ENCODE peak calls at places on chromosome 17, in seven cellular contexts. I is SK-N-SH, P is HCT116, Y is K562, Q is GM12878, S is H1, C is HepG2. W is an unnamed sample.

GRCh38 chr17:58383892-58384462 is 32.0 kb upstream of the SUPT4H1 start:
- DNase-seq in P (no peak), C (peak), Y (no peak), Q (no peak), S (no peak), I (no peak), W (no peak)

GRCh38 chr17:61065263-61065773 is 334.3 kb upstream of the TBX2 start:
- DNase-seq in S (no peak), Q (no peak), Y (no peak), C (peak), P (no peak), I (peak), W (no peak)

GRCh38 chr17:19787733-19788357 is 39.7 kb upstream of the ALDH3A1 start:
- DNase-seq in Y (no peak), C (no peak), S (no peak), P (no peak), Q (no peak), I (no peak), W (no peak)

GRCh38 chr17:5264930-5265329 is 17.2 kb upstream of the RABEP1 start:
- DNase-seq in C (no peak), Y (no peak), I (no peak), P (no peak), Q (no peak), S (no peak), W (peak)

GRCh38 chr17:59842901-59843652 is 49.7 kb downstream of the TUBD1 start:
- DNase-seq in C (peak), S (no peak), Y (no peak), I (no peak), P (peak), Q (peak), W (peak)

GRCh38 chr17:17403899-17404576 is 72.8 kb upstream of the MED9 start:
- DNase-seq in C (no peak), I (peak), Q (no peak), P (no peak), S (no peak), Y (no peak), W (no peak)

GRCh38 chr17:57881143-57881542 is 31.3 kb upstream of the MRPS23 start:
- DNase-seq in Q (no peak), C (no peak), P (no peak), I (no peak), S (no peak), Y (no peak), W (no peak)

GRCh38 chr17:67218385-67218950 is 26.5 kb downstream of the HELZ start:
- DNase-seq in P (no peak), Q (no peak), Y (no peak), S (no peak), C (no peak), I (no peak), W (no peak)

GRCh38 chr17:21019976-21020575 is 22.7 kb downstream of the USP22 start:
- DNase-seq in Q (no peak), P (no peak), S (no peak), Y (no peak), C (no peak), I (peak), W (peak)

GRCh38 chr17:74860999-74861553 is 1.4 kb upstream of the GRIN2C start:
- DNase-seq in Q (no peak), S (no peak), I (peak), P (no peak), Y (no peak), C (no peak), W (no peak)

GRCh38 chr17:29584452-29585079 is 4.9 kb downstream of the GIT1 start:
- DNase-seq in S (no peak), Y (no peak), C (no peak), I (peak), Q (no peak), P (no peak), W (no peak)

GRCh38 chr17:20216853-20217252 is 207.7 kb downstream of the SPECC1 start:
- DNase-seq in S (no peak), Q (no peak), Y (no peak), C (no peak), P (no peak), I (no peak), W (no peak)

GRCh38 chr17:57114085-57114673 is 29.1 kb downstream of the AKAP1 start:
- DNase-seq in S (peak), P (no peak), C (peak), Q (no peak), Y (peak), I (peak), W (peak)

GRCh38 chr17:42347198-42347597 is 41.0 kb downstream of the STAT3 start:
- DNase-seq in I (peak), S (no peak), Q (no peak), P (peak), Y (no peak), C (no peak), W (no peak)

GRCh38 chr17:50547035-50547735 is at the start of gene SPATA20:
- DNase-seq in P (peak), I (peak), Y (peak), C (peak), Q (peak), S (peak), W (peak)

GRCh38 chr17:48878920-48879898 is 13.4 kb upstream of the ATP5MC1 start:
- DNase-seq in I (peak), Q (peak), S (no peak), P (peak), C (peak), Y (peak), W (peak)

GRCh38 chr17:39150795-39151679 is at the start of gene PLXDC1:
- DNase-seq in Q (no peak), S (no peak), I (peak), P (no peak), C (no peak), Y (peak), W (no peak)

GRCh38 chr17:20313306-20313705 is 154.0 kb downstream of the LGALS9B start:
- DNase-seq in Q (no peak), I (no peak), C (no peak), Y (no peak), S (no peak), P (no peak), W (no peak)

GRCh38 chr17:64107517-64108235 is 22.3 kb downstream of the ERN1 start:
- DNase-seq in P (no peak), S (no peak), Q (no peak), Y (no peak), I (no peak), C (peak), W (no peak)

GRCh38 chr17:40019140-40019991 is 4.1 kb downstream of the CSF3 start:
- DNase-seq in S (no peak), P (no peak), Y (no peak), I (peak), Q (no peak), C (no peak), W (no peak)

GRCh38 chr17:16439303-16439791 is 24.0 kb downstream of the TRPV2 start:
- DNase-seq in P (no peak), C (no peak), Y (peak), S (no peak), Q (no peak), I (no peak), W (no peak)

DNA sequence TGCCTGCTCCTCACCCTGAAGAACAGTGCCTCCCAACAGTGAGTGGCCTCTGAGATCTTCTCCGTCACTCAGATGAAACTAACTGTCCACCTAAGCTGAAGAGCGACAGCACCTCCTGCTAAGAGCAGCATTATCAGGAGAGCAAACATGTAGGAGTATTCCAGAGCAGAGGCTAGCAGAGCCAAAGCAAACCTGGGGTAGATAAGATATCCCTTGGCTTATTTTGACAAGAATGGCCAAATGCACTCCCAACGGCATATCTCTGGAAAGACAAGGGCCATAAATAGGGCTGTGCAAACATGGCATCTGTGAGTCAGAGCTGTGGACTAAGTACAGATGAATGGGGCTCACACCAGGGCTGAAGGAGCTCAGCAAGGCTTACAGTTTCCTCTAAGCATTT is 96.3 kb downstream of the NDEL1 start:
- DNase-seq in Q (no peak), C (peak), S (no peak), Y (peak), I (no peak), P (no peak), W (no peak)
- TF ChIP-seq JUND in Q (no peak), C (peak), S (no peak), Y (peak), I (no peak), P (no peak), W (no peak)

GRCh38 chr17:2061441-2061797 is 6.5 kb downstream of the HIC1 start:
- DNase-seq in C (no peak), Q (no peak), P (no peak), I (no peak), Y (no peak), S (no peak), W (no peak)
- TF ChIP-seq JUND in C (no peak), Q (no peak), P (no peak), I (no peak), Y (no peak), S (no peak), W (no peak)

GRCh38 chr17:13157656-13158055 is 139.8 kb upstream of the ELAC2 start:
- DNase-seq in C (no peak), Q (no peak), I (no peak), S (no peak), P (no peak), Y (no peak), W (no peak)
- TF ChIP-seq JUND in C (no peak), Q (no peak), I (no peak), S (no peak), P (no peak), Y (no peak), W (no peak)

DNA sequence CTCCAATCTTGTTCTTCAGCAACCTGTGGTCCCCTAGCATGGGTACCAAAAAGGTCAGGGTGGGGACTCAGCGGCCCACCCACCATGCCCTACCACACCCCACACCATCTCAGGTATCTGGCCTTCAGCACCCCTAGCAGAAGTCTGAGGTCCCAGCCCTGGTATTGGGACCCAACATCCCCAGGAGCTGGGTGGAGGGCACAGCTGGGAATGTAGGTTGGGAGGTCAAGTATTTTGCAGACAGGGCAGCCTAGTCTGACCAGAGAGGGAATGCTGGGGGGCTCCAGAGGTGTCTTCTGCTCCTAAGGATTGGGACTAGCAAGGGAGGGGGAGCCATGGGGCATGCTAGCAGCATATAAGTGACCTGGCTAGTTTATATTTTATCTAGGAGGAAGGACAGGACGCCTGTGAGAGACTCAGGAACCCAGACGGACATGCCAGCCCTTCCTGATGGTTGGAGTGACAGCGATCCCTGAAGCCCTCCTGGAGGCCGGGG is 822 bp upstream of the ADAM11 start:
- DNase-seq in S (no peak), C (no peak), I (no peak), Y (no peak), P (no peak), Q (no peak), W (no peak)
- TF ChIP-seq JUND in S (no peak), C (no peak), I (no peak), Y (no peak), P (no peak), Q (no peak), W (no peak)

DNA sequence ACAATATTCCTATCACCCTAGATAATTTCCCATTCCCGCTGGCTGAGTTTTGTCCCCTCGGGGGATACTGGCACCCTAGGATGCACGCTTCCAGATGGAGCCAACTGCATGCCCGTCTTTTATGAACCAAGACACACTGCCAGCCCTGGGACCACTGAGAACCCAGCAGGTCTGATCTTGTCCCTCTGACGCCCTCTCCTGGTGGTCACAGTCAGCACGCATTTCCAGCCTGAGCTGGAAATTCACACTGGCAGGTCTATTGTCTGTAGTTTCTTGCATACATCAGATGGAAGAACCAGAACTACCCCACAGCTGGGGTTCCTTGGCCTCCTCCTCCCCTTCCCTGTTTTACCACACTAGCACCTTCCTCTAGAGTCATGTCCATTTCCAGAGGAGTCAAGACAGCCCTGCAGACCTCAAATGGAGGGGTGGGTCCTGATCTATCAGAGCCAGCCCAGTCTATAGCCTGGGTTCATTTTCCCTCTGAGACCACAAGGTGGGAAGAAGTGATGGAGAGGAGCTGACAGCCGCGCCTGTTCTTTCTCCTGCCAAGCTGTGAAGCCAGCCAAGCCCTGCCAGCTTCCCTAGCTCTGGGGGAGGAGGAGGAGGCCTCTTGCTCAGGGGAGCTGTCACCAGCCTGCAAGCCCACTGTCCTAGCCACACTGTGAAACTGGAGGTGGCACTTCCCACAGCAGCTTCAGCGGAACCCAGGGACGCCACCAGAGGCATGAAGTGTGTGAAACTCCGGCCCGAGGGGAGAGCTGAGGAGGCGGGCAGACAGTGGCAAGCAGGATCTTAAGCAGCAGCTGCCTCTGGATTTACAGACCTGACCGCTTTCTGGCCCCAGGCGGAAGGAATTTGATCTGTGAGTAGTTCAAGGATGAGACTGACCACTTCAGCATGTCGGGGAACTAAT is 29.3 kb downstream of the MXRA7 start:
- DNase-seq in C (peak), Q (no peak), I (peak), P (peak), Y (peak), S (peak), W (peak)
- TF ChIP-seq JUND in C (no peak), Q (no peak), I (no peak), P (no peak), Y (no peak), S (no peak), W (no peak)

GRCh38 chr17:77697480-77698400 is 260.8 kb upstream of the TNRC6C start:
- DNase-seq in C (no peak), P (no peak), S (no peak), Q (no peak), Y (no peak), I (peak), W (no peak)
- TF ChIP-seq JUND in C (no peak), P (no peak), S (no peak), Q (no peak), Y (no peak), I (no peak), W (no peak)

GRCh38 chr17:75876938-75877751 is 1.2 kb downstream of the TRIM47 start:
- DNase-seq in Y (no peak), P (peak), Q (no peak), I (peak), S (no peak), C (peak), W (no peak)
- TF ChIP-seq JUND in Y (no peak), P (no peak), Q (no peak), I (peak), S (no peak), C (peak), W (no peak)

GRCh38 chr17:37240381-37240780 is 135.4 kb upstream of the C17orf78 start:
- DNase-seq in Y (no peak), P (no peak), C (no peak), S (no peak), Q (no peak), I (no peak), W (no peak)

GRCh38 chr17:37234106-37234505 is 141.7 kb upstream of the C17orf78 start:
- DNase-seq in I (no peak), Y (no peak), P (no peak), C (no peak), S (no peak), Q (no peak), W (no peak)

DNA sequence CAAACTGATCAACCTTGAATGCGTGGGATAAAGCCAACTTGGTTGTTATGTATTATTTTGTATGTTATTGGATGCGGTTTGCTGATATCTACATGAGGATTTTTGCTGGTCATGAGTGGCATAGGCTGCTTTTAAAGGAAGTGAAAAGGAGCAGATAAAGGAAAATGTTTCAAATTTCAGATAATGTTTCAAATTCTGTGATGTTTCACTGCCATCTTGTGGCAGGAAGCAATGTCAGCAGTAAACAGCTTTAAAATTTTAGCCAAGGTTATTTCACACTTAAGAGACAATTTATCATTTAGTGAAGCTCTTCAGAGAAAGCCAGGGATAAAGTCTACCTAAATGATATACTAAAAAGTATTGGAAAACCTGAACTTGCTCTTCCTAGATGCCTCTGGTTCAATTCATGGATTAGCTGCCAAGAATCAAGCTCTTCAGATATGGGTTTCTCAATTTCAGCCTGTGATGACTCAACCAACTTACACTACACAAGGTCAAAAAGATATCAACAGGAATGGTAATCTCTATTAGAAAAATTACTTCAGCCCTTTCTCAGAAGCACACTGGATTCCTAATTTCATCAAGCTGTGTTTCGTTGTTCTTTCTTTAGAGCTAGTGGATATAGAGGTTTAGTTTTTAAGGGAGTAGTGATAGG is 136.0 kb upstream of the C17orf78 start:
- DNase-seq in Y (no peak), S (no peak), Q (no peak), I (peak), C (peak), P (peak), W (peak)
- TF ChIP-seq JUND in Y (peak), S (no peak), Q (no peak), I (no peak), C (no peak), P (no peak), W (no peak)

GRCh38 chr17:28380572-28380907 is 9.0 kb downstream of the SARM1 start:
- DNase-seq in Y (no peak), S (no peak), I (no peak), P (no peak), C (no peak), Q (no peak), W (no peak)

GRCh38 chr17:28381141-28381825 is 9.8 kb downstream of the SARM1 start:
- DNase-seq in P (no peak), Q (no peak), C (no peak), Y (peak), I (no peak), S (peak), W (no peak)

GRCh38 chr17:28385037-28385797 is 13.7 kb downstream of the SARM1 start:
- DNase-seq in Y (no peak), C (no peak), Q (no peak), P (no peak), S (no peak), I (no peak), W (no peak)

GRCh38 chr17:28388106-28388505 is 16.6 kb downstream of the SARM1 start:
- DNase-seq in S (no peak), Q (no peak), P (no peak), I (no peak), Y (no peak), C (no peak), W (no peak)

GRCh38 chr17:28384281-28385036 is 13.0 kb downstream of the SARM1 start:
- DNase-seq in P (no peak), C (no peak), S (no peak), I (no peak), Y (peak), Q (no peak), W (no peak)
- TF ChIP-seq JUND in P (no peak), C (no peak), S (no peak), I (no peak), Y (no peak), Q (no peak), W (no peak)

GRCh38 chr17:30908717-30909420 is 2.8 kb upstream of the TEFM start:
- DNase-seq in S (no peak), I (no peak), Y (no peak), C (no peak), P (no peak), Q (no peak), W (no peak)

GRCh38 chr17:30905742-30906100 is 317 bp downstream of the TEFM start:
- DNase-seq in S (no peak), C (no peak), P (peak), Q (no peak), I (peak), Y (peak), W (no peak)

DNA sequence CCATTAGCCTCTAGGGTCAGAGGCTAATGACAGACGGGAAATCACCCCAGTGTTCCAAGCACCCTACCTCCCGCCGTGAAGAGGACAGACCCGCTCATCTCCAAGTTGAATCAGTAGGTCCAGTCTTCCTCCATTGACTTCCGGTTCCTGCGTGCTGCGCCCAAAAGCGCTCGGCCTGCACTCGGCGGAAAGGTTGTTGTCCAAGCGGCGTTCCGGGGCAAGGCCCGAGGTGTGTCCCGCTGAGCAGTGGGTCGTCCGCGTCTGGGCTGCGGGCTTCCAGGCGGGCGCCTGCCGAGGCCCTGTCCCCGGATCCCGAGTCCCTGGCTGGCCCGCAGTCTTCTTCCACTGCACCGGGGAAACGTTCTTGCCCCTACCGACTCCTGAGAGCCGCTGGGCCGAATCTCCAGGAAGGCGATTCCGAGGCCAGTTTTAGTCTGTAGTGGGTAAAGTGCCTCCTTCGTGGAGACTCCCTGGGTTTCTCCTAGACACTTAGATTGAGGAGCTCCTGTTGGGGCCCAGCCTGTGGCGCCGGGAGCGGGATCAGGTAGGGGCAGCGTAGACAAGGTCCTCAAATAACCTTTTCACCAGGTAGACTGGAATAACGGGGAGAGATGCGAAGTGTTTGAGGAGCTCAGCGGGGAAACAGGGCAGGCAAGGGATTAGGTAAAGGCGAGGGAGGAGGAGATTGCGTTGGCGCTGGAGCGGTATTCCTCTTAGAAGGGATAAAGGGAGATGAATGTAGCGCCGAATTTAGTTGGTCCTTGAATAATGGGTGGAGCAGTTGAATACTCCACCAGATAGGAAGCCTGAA is at the start of gene TEFM:
- DNase-seq in P (peak), S (peak), C (peak), Q (peak), Y (peak), I (peak), W (peak)
- TF ChIP-seq JUND in P (no peak), S (peak), C (peak), Q (peak), Y (peak), I (no peak), W (no peak)

W was measured in T47D.